ENCODE peak calls at places on chromosomes 12 and 14, in seven cellular contexts. Y, G, L, X, D, B and S are unnamed samples.

GRCh38 chr12:76920182-76921014 is 41.6 kb upstream of the CSRP2 start:
- DNase-seq in Y (no peak), G (no peak), L (no peak), X (no peak), D (no peak), B (no peak), S (no peak)

GRCh38 chr12:58906917-58907316 is 13.4 kb downstream of the LRIG3 start:
- DNase-seq in Y (no peak), G (no peak), L (no peak), X (no peak), D (no peak), B (no peak), S (no peak)

GRCh38 chr12:107775093-107775721 is 703 bp downstream of the ASCL4 start:
- DNase-seq in Y (no peak), G (peak; percentile 85), L (no peak), X (no peak), D (no peak), B (no peak), S (no peak)

GRCh38 chr12:102478416-102479098 is 1.8 kb downstream of the IGF1 start:
- DNase-seq in Y (no peak), G (no peak), L (no peak), X (no peak), D (no peak), B (no peak), S (peak; percentile 30)

GRCh38 chr14:84397621-84398020 is 1132.3 kb upstream of the FLRT2 start:
- DNase-seq in Y (no peak), G (no peak), L (no peak), X (no peak), D (no peak), B (no peak), S (no peak)

GRCh38 chr12:67989184-67989965 is at the start of gene IFNG-AS1:
- DNase-seq in Y (no peak), G (no peak), L (no peak), X (no peak), D (no peak), B (no peak), S (no peak)

GRCh38 chr12:132014092-132014914 is 64.6 kb downstream of the EP400 start:
- DNase-seq in Y (peak; percentile 10), G (peak; percentile 66), L (peak; percentile 54), X (no peak), D (no peak), B (no peak), S (no peak)

GRCh38 chr12:76588881-76589565 is 29.5 kb upstream of the OSBPL8 start:
- DNase-seq in Y (peak; percentile 19), G (no peak), L (no peak), X (peak; percentile 77), D (no peak), B (no peak), S (no peak)

GRCh38 chr12:131620946-131621681 is 89.8 kb upstream of the SFSWAP start:
- DNase-seq in Y (no peak), G (no peak), L (no peak), X (no peak), D (no peak), B (no peak), S (no peak)

GRCh38 chr12:130384234-130384633 is 46.5 kb downstream of the PIWIL1 start:
- DNase-seq in Y (no peak), G (no peak), L (no peak), X (no peak), D (no peak), B (no peak), S (no peak)

GRCh38 chr12:47758584-47758833 is 171 bp downstream of the RAPGEF3 start:
- DNase-seq in Y (no peak), G (no peak), L (no peak), X (no peak), D (no peak), B (no peak), S (no peak)

DNA sequence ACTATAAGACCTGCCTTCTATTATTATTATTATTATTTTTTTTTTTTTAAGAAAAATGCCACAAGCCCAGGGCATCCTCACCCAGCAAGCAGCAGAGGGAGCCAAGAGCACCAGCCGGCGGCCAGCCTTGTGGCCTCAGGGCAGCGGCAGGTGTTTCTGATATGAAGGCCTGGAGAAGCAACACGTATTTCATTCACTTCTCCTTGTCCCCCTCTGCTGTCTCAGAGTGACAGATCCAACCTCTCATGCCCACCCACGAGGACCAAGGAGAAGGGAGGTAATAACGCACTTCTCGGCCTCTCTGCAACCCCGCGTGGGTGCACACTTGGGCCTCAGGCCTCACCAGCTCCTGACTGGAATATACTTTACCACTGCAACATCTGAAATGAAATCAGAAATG is 25.4 kb downstream of the CDC42BPB start:
- DNase-seq in Y (no peak), G (peak; percentile 59), L (peak; percentile 63), X (no peak), D (no peak), B (no peak), S (no peak)
- TF ChIP-seq CTCF in Y (no peak), G (no peak), L (no peak), X (no peak), D (no peak), B (no peak), S (no peak)

DNA sequence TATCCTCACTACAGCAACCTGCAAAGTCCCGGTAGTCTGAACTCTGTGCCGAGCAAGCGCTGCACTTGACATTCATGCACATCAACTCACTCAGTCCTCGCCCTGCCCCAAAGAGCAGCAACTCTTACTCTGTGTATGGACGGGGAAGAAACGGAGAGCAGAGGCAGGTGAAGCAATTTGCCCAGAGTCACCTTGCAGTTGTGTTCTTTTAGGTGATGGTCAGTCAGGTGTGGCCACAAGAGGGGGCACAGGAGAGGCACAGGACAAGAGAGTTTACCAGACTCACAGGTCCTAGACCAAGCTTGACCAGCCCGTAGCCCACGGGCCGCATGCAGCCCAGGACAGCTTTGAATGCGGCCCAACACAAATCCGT is 39.1 kb downstream of the TSPAN11 start:
- DNase-seq in Y (no peak), G (no peak), L (no peak), X (no peak), D (no peak), B (peak; percentile 22), S (no peak)
- TF ChIP-seq CTCF in Y (peak; percentile 23), G (no peak), L (no peak), X (no peak), D (no peak), B (no peak), S (no peak)

GRCh38 chr12:128613821-128614220 is 209.9 kb downstream of the SLC15A4 start:
- DNase-seq in Y (no peak), G (no peak), L (no peak), X (no peak), D (no peak), B (no peak), S (no peak)
- TF ChIP-seq CTCF in Y (no peak), G (no peak), L (no peak), X (no peak), D (no peak), B (no peak), S (no peak)

GRCh38 chr12:45128637-45129036 is 77.7 kb upstream of the DBX2 start:
- DNase-seq in Y (no peak), G (no peak), L (no peak), X (no peak), D (no peak), B (no peak), S (no peak)
- TF ChIP-seq CTCF in Y (no peak), G (no peak), L (no peak), X (no peak), D (no peak), B (no peak), S (no peak)

GRCh38 chr14:75022655-75023054 is 19.9 kb downstream of the EIF2B2 start:
- DNase-seq in Y (peak; percentile 8), G (no peak), L (no peak), X (no peak), D (no peak), B (no peak), S (no peak)
- TF ChIP-seq CTCF in Y (peak; percentile 48), G (no peak), L (no peak), X (peak; percentile 5), D (no peak), B (no peak), S (no peak)

GRCh38 chr12:2672863-2673262 is 121.9 kb upstream of the FKBP4 start:
- DNase-seq in Y (no peak), G (no peak), L (peak; percentile 43), X (no peak), D (no peak), B (no peak), S (no peak)

GRCh38 chr12:2675776-2676175 is 119.0 kb upstream of the FKBP4 start:
- DNase-seq in Y (no peak), G (no peak), L (peak; percentile 8), X (no peak), D (no peak), B (no peak), S (no peak)

GRCh38 chr12:2677142-2677880 is 117.5 kb upstream of the FKBP4 start:
- DNase-seq in Y (no peak), G (peak; percentile 44), L (peak; percentile 54), X (no peak), D (no peak), B (no peak), S (no peak)

GRCh38 chr12:2678416-2678815 is 116.4 kb upstream of the FKBP4 start:
- DNase-seq in Y (no peak), G (peak; percentile 70), L (peak; percentile 38), X (no peak), D (no peak), B (peak; percentile 0), S (no peak)

GRCh38 chr12:2673966-2674810 is 120.6 kb upstream of the FKBP4 start:
- DNase-seq in Y (no peak), G (peak; percentile 53), L (peak; percentile 60), X (no peak), D (no peak), B (no peak), S (no peak)
- TF ChIP-seq CTCF in Y (peak; percentile 23), G (no peak), L (no peak), X (peak; percentile 17), D (no peak), B (no peak), S (no peak)

DNA sequence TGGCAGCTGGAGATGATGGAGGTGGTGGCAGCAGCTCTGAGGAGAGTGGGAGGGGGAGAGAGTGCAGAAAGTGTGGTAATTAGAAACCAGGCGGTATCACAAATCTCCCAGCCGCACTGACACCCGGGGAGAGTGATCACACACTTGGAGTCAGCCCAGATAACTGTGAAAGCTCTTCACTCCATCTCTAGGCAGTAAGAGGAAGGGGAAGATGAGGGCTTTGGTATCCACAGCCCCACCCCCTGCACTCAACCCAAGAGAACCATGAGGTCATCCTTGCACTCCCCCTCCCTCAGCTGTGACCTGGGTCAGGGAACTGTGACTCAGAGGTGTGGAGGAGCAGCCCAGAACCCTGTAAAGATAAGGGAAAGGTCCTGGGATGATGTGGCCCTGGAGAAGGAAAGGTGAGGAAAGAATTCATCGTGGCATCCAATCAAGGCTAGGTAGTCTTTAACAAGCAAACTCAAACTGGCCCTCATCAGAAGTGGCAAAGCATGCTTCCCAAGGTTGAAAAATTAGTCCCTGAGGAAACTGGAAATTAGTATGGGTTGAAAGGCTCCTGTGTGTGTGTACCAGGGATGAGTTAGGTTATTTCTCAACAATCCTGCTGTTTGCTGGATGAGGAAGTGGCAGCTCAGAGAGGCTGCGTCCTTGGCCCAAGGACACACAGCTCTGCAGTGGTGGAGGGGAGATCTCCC is 111.0 kb upstream of the LHX5 start:
- DNase-seq in Y (no peak), G (no peak), L (no peak), X (no peak), D (no peak), B (no peak), S (no peak)
- TF ChIP-seq CTCF in Y (no peak), G (no peak), L (no peak), X (no peak), D (no peak), B (no peak), S (no peak)